ENCODE peak calls at places on chromosomes 12 and 14, in five cellular contexts. Q, C, W, H and T are unnamed samples.

GRCh38 chr14:68936476-68936875 is 42.6 kb downstream of the ACTN1 start:
- DNase-seq in Q (no peak), C (no peak), W (no peak), H (no peak), T (no peak)

GRCh38 chr14:68807987-68808386 is 15.1 kb upstream of the ZFP36L1 start:
- DNase-seq in Q (no peak), C (no peak), W (no peak), H (no peak), T (no peak)

GRCh38 chr12:111819191-111820158 is 22.6 kb upstream of the MAPKAPK5 start:
- DNase-seq in Q (no peak), C (no peak), W (no peak), H (no peak), T (no peak)

GRCh38 chr12:578743-579449 is 84.3 kb downstream of the NINJ2 start:
- DNase-seq in Q (no peak), C (no peak), W (no peak), H (no peak), T (no peak)

GRCh38 chr14:52729585-52729924 is 411 bp upstream of the STYX start:
- DNase-seq in Q (no peak), C (no peak), W (no peak), H (no peak), T (no peak)

GRCh38 chr12:7113389-7113871 is 4.4 kb upstream of the C1RL start:
- DNase-seq in Q (peak; percentile 52), C (peak; percentile 87), W (peak; percentile 62), H (peak; percentile 56), T (no peak)

GRCh38 chr12:130752692-130753230 is 36.7 kb upstream of the RIMBP2 start:
- DNase-seq in Q (no peak), C (no peak), W (no peak), H (no peak), T (no peak)

GRCh38 chr14:26448181-26448855 is 149.5 kb downstream of the NOVA1 start:
- DNase-seq in Q (no peak), C (no peak), W (no peak), H (no peak), T (no peak)

GRCh38 chr12:132276720-132277373 is 52.5 kb downstream of the GALNT9 start:
- DNase-seq in Q (no peak), C (no peak), W (no peak), H (no peak), T (no peak)

GRCh38 chr14:67764496-67764895 is 51.9 kb downstream of the ZFYVE26 start:
- DNase-seq in Q (no peak), C (no peak), W (no peak), H (no peak), T (no peak)

GRCh38 chr14:55316528-55316927 is 45.3 kb downstream of the FBXO34 start:
- DNase-seq in Q (no peak), C (no peak), W (no peak), H (no peak), T (no peak)

GRCh38 chr14:59020382-59020781 is 168.1 kb upstream of the DAAM1 start:
- DNase-seq in Q (no peak), C (no peak), W (peak; percentile 62), H (peak; percentile 49), T (peak; percentile 3)

GRCh38 chr12:68042212-68042699 is 53.0 kb downstream of the IFNG-AS1 start:
- DNase-seq in Q (no peak), C (no peak), W (no peak), H (peak; percentile 5), T (no peak)

GRCh38 chr14:88422919-88423318 is 37.5 kb downstream of the SPATA7 start:
- DNase-seq in Q (no peak), C (peak; percentile 66), W (peak; percentile 86), H (peak; percentile 92), T (no peak)

GRCh38 chr14:73924337-73924736 is 25.6 kb downstream of the FAM161B start:
- DNase-seq in Q (no peak), C (no peak), W (no peak), H (no peak), T (no peak)

GRCh38 chr14:104436047-104436531 is 143.5 kb upstream of the C14orf180 start:
- DNase-seq in Q (peak; percentile 79), C (peak; percentile 95), W (peak; percentile 9), H (peak; percentile 25), T (peak; percentile 1)
- H3K4me3 ChIP-seq in Q (peak overlapping the region; percentile 37), C (peak overlapping the region; percentile 58), W (no peak overlapping the region), H (no peak overlapping the region), T (no peak overlapping the region)

GRCh38 chr12:119665164-119665929 is 2.6 kb upstream of the PRKAB1 start:
- DNase-seq in Q (no peak), C (no peak), W (no peak), H (no peak), T (no peak)

GRCh38 chr12:119664642-119665041 is 3.3 kb upstream of the PRKAB1 start:
- DNase-seq in Q (no peak), C (no peak), W (no peak), H (no peak), T (no peak)

GRCh38 chr12:119661882-119662281 is 6.1 kb upstream of the PRKAB1 start:
- DNase-seq in Q (no peak), C (no peak), W (no peak), H (no peak), T (no peak)

GRCh38 chr12:119660074-119660473 is 7.9 kb upstream of the PRKAB1 start:
- DNase-seq in Q (no peak), C (no peak), W (no peak), H (no peak), T (no peak)

DNA sequence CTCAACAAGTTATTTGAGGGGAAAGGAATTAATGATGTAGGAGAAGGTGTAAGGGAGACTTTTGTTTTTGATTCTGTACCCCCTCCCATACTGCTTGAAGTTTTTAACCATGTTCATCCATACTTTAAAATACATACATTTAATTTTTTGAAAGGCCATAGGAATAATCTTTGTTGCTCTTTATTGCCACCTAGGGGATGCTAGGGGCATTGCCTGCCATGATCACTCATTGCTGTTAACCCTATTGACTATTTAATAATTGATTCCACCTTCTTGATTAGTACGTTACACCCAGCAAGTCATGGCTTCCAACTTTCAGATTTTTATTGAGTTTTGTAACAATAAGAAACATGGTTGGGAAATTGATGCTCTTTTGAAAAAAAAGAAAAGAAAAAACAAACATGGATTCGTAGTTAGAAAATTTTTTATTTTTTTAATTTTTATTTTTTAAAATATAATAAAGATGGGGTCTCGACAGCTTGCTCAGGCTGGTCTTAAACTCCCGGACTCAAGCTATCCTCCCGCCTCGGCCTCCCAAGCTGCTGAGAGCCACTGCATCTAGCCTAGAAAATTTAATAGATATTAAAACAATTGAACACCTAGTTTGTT is 8.5 kb upstream of the PRKAB1 start:
- DNase-seq in Q (no peak), C (peak; percentile 59), W (peak; percentile 38), H (peak; percentile 35), T (no peak)
- TF ChIP-seq CTCF in Q (peak; percentile 97), C (peak; percentile 86), W (peak; percentile 95), H (peak; percentile 97), T (peak; percentile 97)

DNA sequence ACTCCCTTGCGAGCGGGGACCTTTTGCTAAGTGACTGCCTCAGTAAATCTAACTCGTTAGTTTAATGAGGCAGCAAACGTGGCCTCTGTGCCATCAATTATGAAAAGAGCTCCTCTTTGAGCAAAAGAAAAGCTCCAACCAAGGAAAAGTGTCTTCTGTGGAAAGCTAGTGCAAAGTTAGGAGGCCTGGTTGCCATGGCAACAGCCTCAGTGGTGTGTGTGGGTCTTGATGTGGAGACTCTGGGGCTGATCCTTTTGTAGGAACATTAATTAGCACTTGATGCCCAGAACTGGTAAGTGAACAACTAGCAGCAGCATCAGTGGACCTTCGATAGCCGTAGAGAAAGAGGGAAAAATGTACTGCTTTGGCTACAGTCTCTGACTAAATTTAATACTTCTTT is 145.7 kb downstream of the CHST11 start:
- DNase-seq in Q (no peak), C (no peak), W (peak; percentile 8), H (no peak), T (no peak)
- H3K4me3 ChIP-seq in Q (no peak overlapping the region), C (no peak overlapping the region), W (no peak overlapping the region), H (no peak overlapping the region), T (no peak overlapping the region)

GRCh38 chr14:45610303-45610702 is 357.3 kb upstream of the MIS18BP1 start:
- DNase-seq in Q (no peak), C (no peak), W (peak; percentile 29), H (peak; percentile 9), T (no peak)
- TF ChIP-seq CTCF in Q (peak; percentile 17), C (no peak), W (peak; percentile 13), H (peak; percentile 17), T (peak; percentile 18)

GRCh38 chr12:95213928-95214327 is 3.3 kb downstream of the FGD6 start:
- DNase-seq in Q (no peak), C (no peak), W (no peak), H (no peak), T (no peak)

GRCh38 chr12:95213119-95213518 is 4.1 kb downstream of the FGD6 start:
- DNase-seq in Q (no peak), C (no peak), W (no peak), H (no peak), T (no peak)

GRCh38 chr12:95212576-95212975 is 4.7 kb downstream of the FGD6 start:
- DNase-seq in Q (no peak), C (peak; percentile 47), W (peak; percentile 72), H (peak; percentile 28), T (no peak)

GRCh38 chr12:95215925-95216324 is 1.3 kb downstream of the FGD6 start:
- DNase-seq in Q (no peak), C (peak; percentile 54), W (peak; percentile 62), H (peak; percentile 63), T (peak; percentile 41)

DNA sequence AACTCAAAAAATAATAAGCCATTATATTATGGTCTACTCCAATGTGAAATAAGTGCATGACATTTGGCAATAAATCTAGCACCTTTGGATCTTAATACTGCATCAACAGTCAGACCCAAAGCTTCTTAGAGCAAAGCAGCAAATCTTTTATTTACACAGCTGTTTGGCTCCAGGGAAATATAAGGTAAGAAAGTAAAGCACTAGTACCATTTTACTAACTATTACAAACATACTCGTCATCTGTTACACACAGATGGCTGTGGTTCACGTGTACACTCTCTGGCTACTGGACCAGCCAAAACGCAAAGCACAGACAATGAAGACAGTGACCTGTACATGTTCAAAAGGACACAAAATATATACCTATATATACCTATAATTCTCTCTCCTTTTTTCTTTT is 2.8 kb downstream of the FGD6 start:
- DNase-seq in Q (no peak), C (no peak), W (no peak), H (peak; percentile 19), T (no peak)
- H3K4me3 ChIP-seq in Q (no peak overlapping the region), C (no peak overlapping the region), W (no peak overlapping the region), H (no peak overlapping the region), T (no peak overlapping the region)

GRCh38 chr12:46354111-46354798 is 18.3 kb downstream of the SLC38A2 start:
- DNase-seq in Q (no peak), C (no peak), W (no peak), H (no peak), T (no peak)
- TF ChIP-seq CTCF in Q (no peak), C (peak; percentile 13), W (no peak), H (peak; percentile 21), T (peak; percentile 15)

DNA sequence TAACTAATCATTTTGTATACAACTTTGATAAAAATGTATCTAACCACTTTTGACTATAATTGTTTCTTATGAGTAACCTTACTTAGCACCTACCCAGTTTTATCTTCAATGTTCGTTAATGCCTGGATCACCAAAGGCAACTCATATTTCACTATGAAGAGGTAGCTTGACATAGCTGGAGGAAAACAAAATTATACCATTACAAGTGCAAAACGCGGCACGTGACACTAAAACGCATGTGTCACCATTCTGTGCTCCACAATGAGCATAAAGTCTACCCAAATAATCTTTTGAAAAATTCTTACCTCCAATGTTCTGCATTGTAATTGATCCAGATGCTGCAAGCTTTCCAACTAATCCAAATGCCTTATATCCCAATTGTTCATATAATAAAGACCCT is 5.8 kb downstream of the SLC38A2 start:
- DNase-seq in Q (no peak), C (no peak), W (no peak), H (no peak), T (no peak)
- H3K4me3 ChIP-seq in Q (peak overlapping the region; percentile 92), C (peak overlapping the region; percentile 96), W (peak overlapping the region; percentile 18), H (peak overlapping the region; percentile 98), T (peak overlapping the region; percentile 21)

GRCh38 chr14:61568572-61569011 is 126.7 kb upstream of the HIF1A start:
- DNase-seq in Q (peak; percentile 72), C (no peak), W (no peak), H (no peak), T (no peak)
- TF ChIP-seq CTCF in Q (no peak), C (no peak), W (no peak), H (no peak), T (peak; percentile 13)